ENCODE peak calls at places on chromosomes 13 and 19, in seven cellular contexts. Z, L, S, W, G, F and V are unnamed samples.

GRCh38 chr19:28136796-28137195 is 1076.2 kb downstream of the UQCRFS1 start:
- DNase-seq in Z (no peak), L (no peak), S (no peak), W (no peak), G (no peak), F (no peak), V (no peak)

GRCh38 chr13:42991892-42992584 is at the start of gene EPSTI1:
- DNase-seq in Z (no peak), L (peak), S (no peak), W (no peak), G (no peak), F (no peak), V (peak)

GRCh38 chr13:44106231-44107152 is 226.8 kb downstream of the LACC1 start:
- DNase-seq in Z (no peak), L (no peak), S (no peak), W (no peak), G (no peak), F (no peak), V (no peak)

GRCh38 chr19:31109626-31110025 is 239.6 kb downstream of the TSHZ3 start:
- DNase-seq in Z (peak), L (no peak), S (no peak), W (no peak), G (no peak), F (no peak), V (no peak)

GRCh38 chr13:99310382-99311031 is 3.3 kb upstream of the GPR183 start:
- DNase-seq in Z (peak), L (no peak), S (no peak), W (no peak), G (no peak), F (no peak), V (no peak)

GRCh38 chr19:28836366-28836765 is 376.6 kb downstream of the UQCRFS1 start:
- DNase-seq in Z (no peak), L (no peak), S (no peak), W (no peak), G (no peak), F (no peak), V (no peak)

GRCh38 chr19:32238076-32238475 is 107.3 kb upstream of the ZNF507 start:
- DNase-seq in Z (no peak), L (no peak), S (no peak), W (no peak), G (no peak), F (no peak), V (no peak)

GRCh38 chr13:40206241-40207109 is 460.0 kb downstream of the FOXO1 start:
- DNase-seq in Z (no peak), L (no peak), S (no peak), W (peak), G (no peak), F (no peak), V (no peak)

GRCh38 chr13:45674908-45675307 is 27.2 kb upstream of the CBY2 start:
- DNase-seq in Z (peak), L (no peak), S (no peak), W (no peak), G (no peak), F (no peak), V (peak)

GRCh38 chr19:42323852-42324654 is 1.4 kb upstream of the MEGF8 start:
- DNase-seq in Z (peak), L (no peak), S (no peak), W (no peak), G (no peak), F (no peak), V (no peak)

GRCh38 chr19:815079-815774 is 6.5 kb downstream of the PLPPR3 start:
- DNase-seq in Z (no peak), L (no peak), S (no peak), W (no peak), G (no peak), F (no peak), V (no peak)

GRCh38 chr13:39100996-39101751 is 62.9 kb downstream of the NHLRC3 start:
- DNase-seq in Z (no peak), L (no peak), S (no peak), W (no peak), G (no peak), F (no peak), V (no peak)

GRCh38 chr13:94329277-94329676 is 150.2 kb downstream of the DCT start:
- DNase-seq in Z (no peak), L (no peak), S (no peak), W (no peak), G (no peak), F (no peak), V (no peak)

GRCh38 chr19:33431986-33432385 is 58.5 kb downstream of the CEBPG start:
- DNase-seq in Z (no peak), L (no peak), S (no peak), W (no peak), G (no peak), F (no peak), V (peak)

GRCh38 chr19:741506-742131 is 9.3 kb upstream of the MISP start:
- DNase-seq in Z (peak), L (peak), S (no peak), W (no peak), G (peak), F (peak), V (peak)

GRCh38 chr19:7729831-7730285 is 2.1 kb downstream of the CLEC4G start:
- DNase-seq in Z (no peak), L (no peak), S (no peak), W (no peak), G (no peak), F (no peak), V (no peak)

GRCh38 chr19:45137179-45137761 is 23.5 kb downstream of the NKPD1 start:
- DNase-seq in Z (peak), L (no peak), S (no peak), W (peak), G (no peak), F (no peak), V (no peak)

GRCh38 chr13:99228737-99229691 is 28.4 kb downstream of the UBAC2 start:
- DNase-seq in Z (peak), L (peak), S (no peak), W (peak), G (peak), F (no peak), V (peak)

GRCh38 chr13:49410006-49410405 is 33.9 kb downstream of the CAB39L start:
- DNase-seq in Z (no peak), L (no peak), S (no peak), W (no peak), G (no peak), F (no peak), V (no peak)

GRCh38 chr19:34953092-34953491 is 10.9 kb downstream of the ZNF792 start:
- DNase-seq in Z (no peak), L (no peak), S (no peak), W (no peak), G (no peak), F (no peak), V (no peak)

GRCh38 chr13:99351772-99352171 is 44.6 kb upstream of the GPR183 start:
- DNase-seq in Z (no peak), L (no peak), S (no peak), W (no peak), G (no peak), F (no peak), V (no peak)

GRCh38 chr13:44274838-44275237 is 98.8 kb upstream of the SERP2 start:
- DNase-seq in Z (peak), L (no peak), S (no peak), W (no peak), G (no peak), F (no peak), V (no peak)

GRCh38 chr19:31451686-31452325 is 102.6 kb upstream of the TSHZ3 start:
- DNase-seq in Z (no peak), L (no peak), S (no peak), W (no peak), G (no peak), F (no peak), V (no peak)

GRCh38 chr13:100946588-100946987 is 272.0 kb upstream of the TMTC4 start:
- DNase-seq in Z (no peak), L (no peak), S (no peak), W (no peak), G (no peak), F (no peak), V (no peak)

GRCh38 chr13:51988988-51989618 is 22.1 kb downstream of the ATP7B start:
- DNase-seq in Z (no peak), L (no peak), S (no peak), W (no peak), G (peak), F (no peak), V (no peak)

GRCh38 chr13:60032836-60033235 is 130.9 kb downstream of the DIAPH3 start:
- DNase-seq in Z (no peak), L (no peak), S (no peak), W (no peak), G (no peak), F (no peak), V (no peak)

GRCh38 chr19:3556978-3557460 is 367 bp downstream of the MFSD12 start:
- DNase-seq in Z (peak), L (peak), S (no peak), W (no peak), G (no peak), F (no peak), V (peak)

GRCh38 chr13:51955281-51955771 is 55.9 kb downstream of the ATP7B start:
- DNase-seq in Z (no peak), L (peak), S (no peak), W (no peak), G (no peak), F (no peak), V (no peak)

GRCh38 chr13:62512194-62513141 is 1096.8 kb upstream of the PCDH20 start:
- DNase-seq in Z (peak), L (peak), S (peak), W (peak), G (peak), F (no peak), V (peak)

GRCh38 chr19:15177269-15178116 is 23.3 kb downstream of the NOTCH3 start:
- DNase-seq in Z (peak), L (peak), S (no peak), W (peak), G (peak), F (peak), V (no peak)

GRCh38 chr13:49435992-49436391 is 7.9 kb downstream of the CAB39L start:
- DNase-seq in Z (no peak), L (no peak), S (no peak), W (no peak), G (no peak), F (no peak), V (no peak)

GRCh38 chr19:42281175-42282035 is 12.4 kb downstream of the CIC start:
- DNase-seq in Z (no peak), L (peak), S (no peak), W (no peak), G (peak), F (no peak), V (no peak)

GRCh38 chr13:48501705-48502104 is 31.2 kb downstream of the RCBTB2 start:
- DNase-seq in Z (no peak), L (no peak), S (no peak), W (no peak), G (no peak), F (no peak), V (no peak)

GRCh38 chr19:17843428-17843827 is 4.4 kb downstream of the JAK3 start:
- DNase-seq in Z (no peak), L (no peak), S (no peak), W (no peak), G (no peak), F (no peak), V (no peak)

GRCh38 chr19:17841371-17841809 is 6.4 kb downstream of the JAK3 start:
- DNase-seq in Z (no peak), L (no peak), S (no peak), W (no peak), G (no peak), F (no peak), V (peak)

GRCh38 chr19:17843908-17844490 is 3.8 kb downstream of the JAK3 start:
- DNase-seq in Z (no peak), L (no peak), S (no peak), W (no peak), G (no peak), F (no peak), V (no peak)

GRCh38 chr19:17842663-17843313 is 5.0 kb downstream of the JAK3 start:
- DNase-seq in Z (no peak), L (peak), S (no peak), W (no peak), G (no peak), F (no peak), V (no peak)

DNA sequence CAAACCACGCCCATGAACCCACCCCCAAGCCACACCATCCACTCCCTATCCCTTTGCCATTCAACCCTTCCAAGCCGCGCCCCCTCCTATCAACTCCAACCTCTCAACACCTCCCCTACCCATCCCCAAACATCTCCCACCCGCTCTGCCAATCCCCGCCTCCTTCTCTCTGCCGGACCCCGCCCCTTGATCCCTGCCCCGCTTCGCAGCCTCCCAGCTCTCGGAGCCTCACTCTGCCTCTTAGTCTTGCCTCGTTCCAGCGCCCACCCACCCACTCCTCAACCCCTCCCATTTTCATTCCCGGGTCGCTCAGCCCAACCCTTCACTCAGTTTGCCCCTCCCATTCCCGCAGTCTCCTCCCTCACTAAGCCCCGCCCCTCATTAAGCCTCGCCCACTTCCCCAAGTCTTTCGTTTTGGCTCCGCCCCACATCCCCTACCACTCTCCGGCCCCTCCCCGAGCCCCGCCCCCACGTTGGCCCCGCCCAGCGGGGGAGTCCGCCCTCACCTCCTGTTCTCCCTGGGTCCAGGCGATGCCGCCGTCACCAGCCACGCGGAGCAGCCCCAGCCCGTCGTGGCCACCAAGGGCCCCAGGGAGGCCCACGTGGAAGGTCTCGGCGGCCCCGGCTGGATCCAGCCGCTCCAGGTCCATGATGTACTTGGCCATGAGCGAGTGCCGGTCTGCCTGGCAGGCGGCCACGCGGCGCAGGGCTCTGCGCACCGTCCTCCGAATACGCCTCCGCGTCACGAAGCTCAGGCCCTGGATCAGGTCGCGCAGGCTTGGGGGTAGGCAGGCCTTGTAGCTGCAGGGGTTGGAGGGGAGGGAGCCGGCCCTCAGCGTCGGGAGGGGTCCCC is 5.7 kb downstream of the JAK3 start:
- DNase-seq in Z (peak), L (peak), S (peak), W (no peak), G (no peak), F (peak), V (peak)
- TF ChIP-seq JUND in Z (no peak), L (no peak), S (no peak), W (no peak), G (no peak), F (no peak), V (no peak)

GRCh38 chr13:29756506-29756905 is 93.9 kb downstream of the UBL3 start:
- DNase-seq in Z (no peak), L (no peak), S (no peak), W (no peak), G (no peak), F (no peak), V (no peak)
- TF ChIP-seq JUND in Z (no peak), L (no peak), S (no peak), W (no peak), G (no peak), F (no peak), V (no peak)

DNA sequence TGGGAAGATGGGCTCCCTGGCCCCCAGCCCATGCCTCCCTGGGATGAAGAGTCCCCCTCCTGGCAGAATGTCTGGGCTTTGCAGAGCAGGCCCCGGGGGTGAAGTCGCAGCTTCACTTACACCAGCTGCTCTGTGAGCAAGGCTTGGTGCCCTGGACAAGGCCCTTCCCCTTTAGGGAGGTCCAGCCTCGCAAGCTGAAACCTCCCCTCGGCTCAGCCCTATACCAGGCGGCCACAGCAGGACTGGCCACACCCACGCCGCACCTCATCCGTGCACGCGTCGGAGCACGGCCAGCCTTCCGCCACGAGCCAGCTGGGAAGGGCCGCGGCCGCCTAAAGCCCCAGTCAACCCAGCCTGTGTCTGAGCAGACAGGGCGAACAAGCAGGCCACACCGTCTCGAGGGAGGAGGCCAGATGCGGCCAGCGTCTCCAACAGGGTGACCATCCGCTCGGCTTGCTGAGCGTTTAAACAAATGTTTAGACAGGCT is 83.2 kb upstream of the MCF2L start:
- DNase-seq in Z (peak), L (peak), S (peak), W (no peak), G (peak), F (peak), V (peak)
- TF ChIP-seq JUND in Z (no peak), L (no peak), S (no peak), W (no peak), G (no peak), F (no peak), V (no peak)

DNA sequence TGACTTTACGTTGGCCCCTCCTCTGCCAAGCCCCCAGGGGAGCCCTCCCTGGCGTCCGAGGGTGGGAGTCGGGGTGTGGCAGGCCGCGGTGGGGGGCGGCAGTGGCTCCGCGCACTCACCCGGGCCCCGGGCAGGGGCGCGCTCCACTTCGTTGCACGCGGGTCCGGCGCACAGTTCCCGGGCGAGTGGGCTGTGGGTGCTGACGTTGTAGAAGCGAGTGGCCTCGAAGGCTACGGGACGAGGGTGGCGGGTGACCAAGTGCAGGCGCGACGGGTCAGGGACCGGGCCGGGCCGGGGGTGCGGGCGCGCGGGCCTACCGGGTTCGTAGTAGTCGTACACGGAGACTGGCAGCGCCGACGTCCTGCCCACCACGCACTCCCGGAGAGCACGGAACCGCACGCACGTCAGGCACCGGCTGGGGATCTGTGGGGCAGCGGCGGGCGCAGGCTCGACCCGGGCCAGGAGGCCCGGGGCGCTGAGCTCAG is 8.8 kb downstream of the F2RL3 start:
- DNase-seq in Z (no peak), L (no peak), S (no peak), W (no peak), G (no peak), F (no peak), V (no peak)
- TF ChIP-seq JUND in Z (no peak), L (no peak), S (no peak), W (no peak), G (no peak), F (no peak), V (no peak)